ENCODE peak calls at places on chromosomes 11 and 22, in seven cellular contexts. One of them, this sample, is unnamed.

GRCh38 chr11:65554057-65554818 is 3.9 kb downstream of the LTBP3 start:
- DNase-seq in GM12865: no peak
- DNase-seq in PC-9: no peak
- DNase-seq in C1 segment of cervical spinal cord: no peak
- DNase-seq in astrocyte: no peak
- DNase-seq in effector CD8-positive, alpha-beta T cell: no peak
- DNase-seq in fibroblast of pulmonary artery: no peak
- DNase-seq in this sample: no peak

GRCh38 chr22:40233886-40234285 is 56.2 kb downstream of the TNRC6B start:
- DNase-seq in GM12865: no peak
- DNase-seq in PC-9: no peak
- DNase-seq in C1 segment of cervical spinal cord: no peak
- DNase-seq in astrocyte: no peak
- DNase-seq in effector CD8-positive, alpha-beta T cell: no peak
- DNase-seq in fibroblast of pulmonary artery: no peak
- DNase-seq in this sample: no peak

GRCh38 chr11:114673661-114674060 is 4.7 kb upstream of the NXPE2 start:
- DNase-seq in GM12865: no peak
- DNase-seq in PC-9: no peak
- DNase-seq in C1 segment of cervical spinal cord: no peak
- DNase-seq in astrocyte: peak; percentile 2
- DNase-seq in effector CD8-positive, alpha-beta T cell: no peak
- DNase-seq in fibroblast of pulmonary artery: no peak
- DNase-seq in this sample: no peak

GRCh38 chr22:32202539-32203180 is 2.2 kb downstream of the RFPL2 start:
- DNase-seq in GM12865: peak; percentile 35
- DNase-seq in PC-9: no peak
- DNase-seq in C1 segment of cervical spinal cord: no peak
- DNase-seq in astrocyte: peak; percentile 14
- DNase-seq in effector CD8-positive, alpha-beta T cell: no peak
- DNase-seq in fibroblast of pulmonary artery: peak; percentile 41
- DNase-seq in this sample: peak; percentile 2

GRCh38 chr11:46149342-46149741 is 28.1 kb upstream of the PHF21A start:
- DNase-seq in GM12865: no peak
- DNase-seq in PC-9: no peak
- DNase-seq in C1 segment of cervical spinal cord: no peak
- DNase-seq in astrocyte: no peak
- DNase-seq in effector CD8-positive, alpha-beta T cell: no peak
- DNase-seq in fibroblast of pulmonary artery: no peak
- DNase-seq in this sample: no peak

GRCh38 chr11:6319001-6319878 is 1.1 kb downstream of the CAVIN3 start:
- DNase-seq in GM12865: no peak
- DNase-seq in PC-9: no peak
- DNase-seq in C1 segment of cervical spinal cord: no peak
- DNase-seq in astrocyte: no peak
- DNase-seq in effector CD8-positive, alpha-beta T cell: no peak
- DNase-seq in fibroblast of pulmonary artery: peak; percentile 52
- DNase-seq in this sample: no peak

GRCh38 chr11:122202161-122202950 is 86.3 kb upstream of the BLID start:
- DNase-seq in GM12865: no peak
- DNase-seq in PC-9: no peak
- DNase-seq in C1 segment of cervical spinal cord: no peak
- DNase-seq in astrocyte: peak; percentile 94
- DNase-seq in effector CD8-positive, alpha-beta T cell: no peak
- DNase-seq in fibroblast of pulmonary artery: peak; percentile 79
- DNase-seq in this sample: no peak

GRCh38 chr11:96424693-96425092 is 34.9 kb downstream of the JRKL start:
- DNase-seq in GM12865: no peak
- DNase-seq in PC-9: peak; percentile 75
- DNase-seq in C1 segment of cervical spinal cord: no peak
- DNase-seq in astrocyte: peak; percentile 58
- DNase-seq in effector CD8-positive, alpha-beta T cell: no peak
- DNase-seq in fibroblast of pulmonary artery: peak; percentile 46
- DNase-seq in this sample: no peak

GRCh38 chr22:25540912-25541660 is 23.4 kb upstream of the GRK3 start:
- DNase-seq in GM12865: no peak
- DNase-seq in PC-9: no peak
- DNase-seq in C1 segment of cervical spinal cord: no peak
- DNase-seq in astrocyte: no peak
- DNase-seq in effector CD8-positive, alpha-beta T cell: no peak
- DNase-seq in fibroblast of pulmonary artery: no peak
- DNase-seq in this sample: no peak

GRCh38 chr11:58334708-58335107 is 24.2 kb downstream of the OR5B17 start:
- DNase-seq in GM12865: no peak
- DNase-seq in PC-9: no peak
- DNase-seq in C1 segment of cervical spinal cord: no peak
- DNase-seq in astrocyte: peak; percentile 87
- DNase-seq in effector CD8-positive, alpha-beta T cell: no peak
- DNase-seq in fibroblast of pulmonary artery: peak; percentile 81
- DNase-seq in this sample: no peak

GRCh38 chr22:29457730-29458129 is 19.3 kb downstream of the RFPL1 start:
- DNase-seq in GM12865: peak; percentile 70
- DNase-seq in PC-9: no peak
- DNase-seq in C1 segment of cervical spinal cord: no peak
- DNase-seq in astrocyte: peak; percentile 31
- DNase-seq in effector CD8-positive, alpha-beta T cell: no peak
- DNase-seq in fibroblast of pulmonary artery: peak; percentile 58
- DNase-seq in this sample: peak; percentile 54

GRCh38 chr11:31799794-31800397 is 11.2 kb downstream of the PAX6 start:
- DNase-seq in GM12865: no peak
- DNase-seq in PC-9: no peak
- DNase-seq in C1 segment of cervical spinal cord: no peak
- DNase-seq in astrocyte: no peak
- DNase-seq in effector CD8-positive, alpha-beta T cell: no peak
- DNase-seq in fibroblast of pulmonary artery: no peak
- DNase-seq in this sample: no peak

This sample was measured in OCI-M1.